ENCODE peak calls at places on chromosomes 3 and 15, in seven cellular contexts. One of them, this sample, is unnamed.

GRCh38 chr3:49566312-49566711 is 12.0 kb downstream of the BSN start:
- DNase-seq in activated CD8-positive, alpha-beta memory T cell treated with anti-CD3 and anti-CD28 coated beads for 48 hours: no peak
- DNase-seq in fibroblast of the conjunctiva: no peak
- DNase-seq in activated T-helper 1 cell treated with Interleukin-2 at 50 U/mL for 16 hours: no peak
- DNase-seq in dermis microvascular lymphatic vessel endothelial cell: no peak
- DNase-seq in T-cell: no peak
- DNase-seq in aorta: no peak
- DNase-seq in this sample: no peak

GRCh38 chr15:74400915-74401757 is 32.6 kb downstream of the SEMA7A start:
- DNase-seq in T-cell: no peak
- DNase-seq in aorta: no peak
- DNase-seq in activated CD8-positive, alpha-beta memory T cell treated with anti-CD3 and anti-CD28 coated beads for 48 hours: no peak
- DNase-seq in dermis microvascular lymphatic vessel endothelial cell: no peak
- DNase-seq in fibroblast of the conjunctiva: no peak
- DNase-seq in activated T-helper 1 cell treated with Interleukin-2 at 50 U/mL for 16 hours: no peak
- DNase-seq in this sample: peak

GRCh38 chr15:90419202-90419601 is 31.2 kb downstream of the IQGAP1 start:
- DNase-seq in aorta: no peak
- DNase-seq in fibroblast of the conjunctiva: no peak
- DNase-seq in dermis microvascular lymphatic vessel endothelial cell: no peak
- DNase-seq in T-cell: no peak
- DNase-seq in activated CD8-positive, alpha-beta memory T cell treated with anti-CD3 and anti-CD28 coated beads for 48 hours: no peak
- DNase-seq in activated T-helper 1 cell treated with Interleukin-2 at 50 U/mL for 16 hours: no peak
- DNase-seq in this sample: no peak

GRCh38 chr3:65245133-65246076 is 557.6 kb upstream of the ADAMTS9 start:
- DNase-seq in dermis microvascular lymphatic vessel endothelial cell: peak
- DNase-seq in activated CD8-positive, alpha-beta memory T cell treated with anti-CD3 and anti-CD28 coated beads for 48 hours: no peak
- DNase-seq in T-cell: no peak
- DNase-seq in fibroblast of the conjunctiva: no peak
- DNase-seq in activated T-helper 1 cell treated with Interleukin-2 at 50 U/mL for 16 hours: no peak
- DNase-seq in aorta: no peak
- DNase-seq in this sample: no peak

GRCh38 chr3:61562810-61563613 is 1.6 kb downstream of the PTPRG start:
- DNase-seq in dermis microvascular lymphatic vessel endothelial cell: no peak
- DNase-seq in aorta: peak
- DNase-seq in activated CD8-positive, alpha-beta memory T cell treated with anti-CD3 and anti-CD28 coated beads for 48 hours: no peak
- DNase-seq in activated T-helper 1 cell treated with Interleukin-2 at 50 U/mL for 16 hours: no peak
- DNase-seq in fibroblast of the conjunctiva: no peak
- DNase-seq in T-cell: no peak
- DNase-seq in this sample: no peak

GRCh38 chr3:145898487-145898886 is 262.5 kb downstream of the PLOD2 start:
- DNase-seq in activated CD8-positive, alpha-beta memory T cell treated with anti-CD3 and anti-CD28 coated beads for 48 hours: no peak
- DNase-seq in dermis microvascular lymphatic vessel endothelial cell: no peak
- DNase-seq in T-cell: no peak
- DNase-seq in aorta: no peak
- DNase-seq in fibroblast of the conjunctiva: no peak
- DNase-seq in activated T-helper 1 cell treated with Interleukin-2 at 50 U/mL for 16 hours: no peak
- DNase-seq in this sample: no peak

GRCh38 chr15:43189296-43189695 is 4.1 kb downstream of the CCNDBP1 start:
- DNase-seq in fibroblast of the conjunctiva: no peak
- DNase-seq in activated T-helper 1 cell treated with Interleukin-2 at 50 U/mL for 16 hours: no peak
- DNase-seq in aorta: no peak
- DNase-seq in dermis microvascular lymphatic vessel endothelial cell: no peak
- DNase-seq in T-cell: no peak
- DNase-seq in activated CD8-positive, alpha-beta memory T cell treated with anti-CD3 and anti-CD28 coated beads for 48 hours: no peak
- DNase-seq in this sample: no peak

GRCh38 chr3:112012205-112012604 is 13.5 kb downstream of the TAGLN3 start:
- DNase-seq in T-cell: no peak
- DNase-seq in activated T-helper 1 cell treated with Interleukin-2 at 50 U/mL for 16 hours: no peak
- DNase-seq in activated CD8-positive, alpha-beta memory T cell treated with anti-CD3 and anti-CD28 coated beads for 48 hours: no peak
- DNase-seq in dermis microvascular lymphatic vessel endothelial cell: no peak
- DNase-seq in aorta: no peak
- DNase-seq in fibroblast of the conjunctiva: no peak
- DNase-seq in this sample: no peak

GRCh38 chr15:37017031-37017625 is 83.2 kb downstream of the MEIS2 start:
- DNase-seq in dermis microvascular lymphatic vessel endothelial cell: no peak
- DNase-seq in activated CD8-positive, alpha-beta memory T cell treated with anti-CD3 and anti-CD28 coated beads for 48 hours: no peak
- DNase-seq in activated T-helper 1 cell treated with Interleukin-2 at 50 U/mL for 16 hours: no peak
- DNase-seq in fibroblast of the conjunctiva: no peak
- DNase-seq in T-cell: no peak
- DNase-seq in aorta: no peak
- DNase-seq in this sample: no peak

GRCh38 chr3:169966951-169967915 is 626 bp downstream of the SEC62 start:
- DNase-seq in activated T-helper 1 cell treated with Interleukin-2 at 50 U/mL for 16 hours: no peak
- DNase-seq in activated CD8-positive, alpha-beta memory T cell treated with anti-CD3 and anti-CD28 coated beads for 48 hours: no peak
- DNase-seq in T-cell: no peak
- DNase-seq in aorta: peak
- DNase-seq in dermis microvascular lymphatic vessel endothelial cell: peak
- DNase-seq in fibroblast of the conjunctiva: peak
- DNase-seq in this sample: peak

GRCh38 chr3:167843483-167843882 is 108.0 kb downstream of the SERPINI1 start:
- DNase-seq in T-cell: no peak
- DNase-seq in dermis microvascular lymphatic vessel endothelial cell: no peak
- DNase-seq in activated T-helper 1 cell treated with Interleukin-2 at 50 U/mL for 16 hours: no peak
- DNase-seq in activated CD8-positive, alpha-beta memory T cell treated with anti-CD3 and anti-CD28 coated beads for 48 hours: no peak
- DNase-seq in fibroblast of the conjunctiva: no peak
- DNase-seq in aorta: no peak
- DNase-seq in this sample: no peak

GRCh38 chr15:64982472-64982871 is 7.2 kb downstream of the SPG21 start:
- DNase-seq in T-cell: no peak
- DNase-seq in activated T-helper 1 cell treated with Interleukin-2 at 50 U/mL for 16 hours: no peak
- DNase-seq in dermis microvascular lymphatic vessel endothelial cell: no peak
- DNase-seq in activated CD8-positive, alpha-beta memory T cell treated with anti-CD3 and anti-CD28 coated beads for 48 hours: no peak
- DNase-seq in fibroblast of the conjunctiva: peak
- DNase-seq in aorta: no peak
- DNase-seq in this sample: no peak

GRCh38 chr3:14523792-14524191 is 16.4 kb downstream of the GRIP2 start:
- DNase-seq in activated CD8-positive, alpha-beta memory T cell treated with anti-CD3 and anti-CD28 coated beads for 48 hours: no peak
- DNase-seq in aorta: no peak
- DNase-seq in fibroblast of the conjunctiva: peak
- DNase-seq in activated T-helper 1 cell treated with Interleukin-2 at 50 U/mL for 16 hours: no peak
- DNase-seq in dermis microvascular lymphatic vessel endothelial cell: no peak
- DNase-seq in T-cell: no peak
- DNase-seq in this sample: no peak

GRCh38 chr3:43190682-43191081 is 84.8 kb upstream of the POMGNT2 start:
- DNase-seq in activated T-helper 1 cell treated with Interleukin-2 at 50 U/mL for 16 hours: no peak
- DNase-seq in fibroblast of the conjunctiva: no peak
- DNase-seq in dermis microvascular lymphatic vessel endothelial cell: peak
- DNase-seq in activated CD8-positive, alpha-beta memory T cell treated with anti-CD3 and anti-CD28 coated beads for 48 hours: no peak
- DNase-seq in T-cell: no peak
- DNase-seq in aorta: no peak
- DNase-seq in this sample: no peak

GRCh38 chr3:186121968-186122367 is 13.1 kb upstream of the ETV5 start:
- DNase-seq in dermis microvascular lymphatic vessel endothelial cell: no peak
- DNase-seq in activated T-helper 1 cell treated with Interleukin-2 at 50 U/mL for 16 hours: no peak
- DNase-seq in T-cell: no peak
- DNase-seq in aorta: no peak
- DNase-seq in activated CD8-positive, alpha-beta memory T cell treated with anti-CD3 and anti-CD28 coated beads for 48 hours: no peak
- DNase-seq in fibroblast of the conjunctiva: no peak
- DNase-seq in this sample: no peak

GRCh38 chr15:62889141-62889661 is 153.3 kb upstream of the TPM1 start:
- DNase-seq in aorta: no peak
- DNase-seq in fibroblast of the conjunctiva: no peak
- DNase-seq in activated CD8-positive, alpha-beta memory T cell treated with anti-CD3 and anti-CD28 coated beads for 48 hours: no peak
- DNase-seq in activated T-helper 1 cell treated with Interleukin-2 at 50 U/mL for 16 hours: no peak
- DNase-seq in T-cell: no peak
- DNase-seq in dermis microvascular lymphatic vessel endothelial cell: no peak
- DNase-seq in this sample: no peak

GRCh38 chr3:46112296-46112695 is 85.0 kb upstream of the XCR1 start:
- DNase-seq in aorta: no peak
- DNase-seq in T-cell: no peak
- DNase-seq in dermis microvascular lymphatic vessel endothelial cell: no peak
- DNase-seq in activated CD8-positive, alpha-beta memory T cell treated with anti-CD3 and anti-CD28 coated beads for 48 hours: no peak
- DNase-seq in fibroblast of the conjunctiva: no peak
- DNase-seq in activated T-helper 1 cell treated with Interleukin-2 at 50 U/mL for 16 hours: no peak
- DNase-seq in this sample: no peak

GRCh38 chr15:92681141-92681622 is 25.6 kb upstream of the FAM174B start:
- DNase-seq in fibroblast of the conjunctiva: peak
- DNase-seq in activated CD8-positive, alpha-beta memory T cell treated with anti-CD3 and anti-CD28 coated beads for 48 hours: no peak
- DNase-seq in dermis microvascular lymphatic vessel endothelial cell: peak
- DNase-seq in activated T-helper 1 cell treated with Interleukin-2 at 50 U/mL for 16 hours: no peak
- DNase-seq in aorta: no peak
- DNase-seq in T-cell: no peak
- DNase-seq in this sample: no peak

GRCh38 chr3:49471856-49472495 is 1.9 kb downstream of the DAG1 start:
- DNase-seq in T-cell: no peak
- DNase-seq in activated T-helper 1 cell treated with Interleukin-2 at 50 U/mL for 16 hours: no peak
- DNase-seq in dermis microvascular lymphatic vessel endothelial cell: no peak
- DNase-seq in fibroblast of the conjunctiva: no peak
- DNase-seq in aorta: no peak
- DNase-seq in activated CD8-positive, alpha-beta memory T cell treated with anti-CD3 and anti-CD28 coated beads for 48 hours: no peak
- DNase-seq in this sample: no peak

GRCh38 chr15:78923480-78924360 is 21.1 kb downstream of the CTSH start:
- DNase-seq in fibroblast of the conjunctiva: no peak
- DNase-seq in T-cell: no peak
- DNase-seq in aorta: no peak
- DNase-seq in activated CD8-positive, alpha-beta memory T cell treated with anti-CD3 and anti-CD28 coated beads for 48 hours: no peak
- DNase-seq in dermis microvascular lymphatic vessel endothelial cell: no peak
- DNase-seq in activated T-helper 1 cell treated with Interleukin-2 at 50 U/mL for 16 hours: no peak
- DNase-seq in this sample: no peak

GRCh38 chr15:31446546-31446945 is 119.9 kb downstream of the KLF13 start:
- DNase-seq in T-cell: no peak
- DNase-seq in aorta: no peak
- DNase-seq in dermis microvascular lymphatic vessel endothelial cell: no peak
- DNase-seq in activated CD8-positive, alpha-beta memory T cell treated with anti-CD3 and anti-CD28 coated beads for 48 hours: no peak
- DNase-seq in activated T-helper 1 cell treated with Interleukin-2 at 50 U/mL for 16 hours: no peak
- DNase-seq in fibroblast of the conjunctiva: no peak
- DNase-seq in this sample: no peak

GRCh38 chr15:66498501-66499386 is 1.2 kb upstream of the SNAPC5 start:
- DNase-seq in dermis microvascular lymphatic vessel endothelial cell: peak
- DNase-seq in aorta: no peak
- DNase-seq in activated CD8-positive, alpha-beta memory T cell treated with anti-CD3 and anti-CD28 coated beads for 48 hours: no peak
- DNase-seq in fibroblast of the conjunctiva: no peak
- DNase-seq in T-cell: no peak
- DNase-seq in activated T-helper 1 cell treated with Interleukin-2 at 50 U/mL for 16 hours: no peak
- DNase-seq in this sample: no peak

GRCh38 chr3:133293397-133294107 is 106.3 kb upstream of the BFSP2 start:
- DNase-seq in activated T-helper 1 cell treated with Interleukin-2 at 50 U/mL for 16 hours: no peak
- DNase-seq in fibroblast of the conjunctiva: no peak
- DNase-seq in aorta: no peak
- DNase-seq in dermis microvascular lymphatic vessel endothelial cell: no peak
- DNase-seq in activated CD8-positive, alpha-beta memory T cell treated with anti-CD3 and anti-CD28 coated beads for 48 hours: no peak
- DNase-seq in T-cell: no peak
- DNase-seq in this sample: no peak

GRCh38 chr15:99729920-99730319 is 3.3 kb downstream of the LYSMD4 start:
- DNase-seq in activated T-helper 1 cell treated with Interleukin-2 at 50 U/mL for 16 hours: no peak
- DNase-seq in aorta: no peak
- DNase-seq in dermis microvascular lymphatic vessel endothelial cell: peak
- DNase-seq in T-cell: no peak
- DNase-seq in fibroblast of the conjunctiva: peak
- DNase-seq in activated CD8-positive, alpha-beta memory T cell treated with anti-CD3 and anti-CD28 coated beads for 48 hours: no peak
- DNase-seq in this sample: no peak

GRCh38 chr3:189685854-189686253 is 54.7 kb downstream of the TP63 start:
- DNase-seq in fibroblast of the conjunctiva: peak
- DNase-seq in activated CD8-positive, alpha-beta memory T cell treated with anti-CD3 and anti-CD28 coated beads for 48 hours: no peak
- DNase-seq in activated T-helper 1 cell treated with Interleukin-2 at 50 U/mL for 16 hours: no peak
- DNase-seq in T-cell: no peak
- DNase-seq in dermis microvascular lymphatic vessel endothelial cell: no peak
- DNase-seq in aorta: no peak
- DNase-seq in this sample: no peak

GRCh38 chr3:185797108-185797881 is 27.5 kb downstream of the IGF2BP2 start:
- DNase-seq in activated T-helper 1 cell treated with Interleukin-2 at 50 U/mL for 16 hours: no peak
- DNase-seq in aorta: no peak
- DNase-seq in fibroblast of the conjunctiva: no peak
- DNase-seq in dermis microvascular lymphatic vessel endothelial cell: no peak
- DNase-seq in T-cell: no peak
- DNase-seq in activated CD8-positive, alpha-beta memory T cell treated with anti-CD3 and anti-CD28 coated beads for 48 hours: no peak
- DNase-seq in this sample: no peak

GRCh38 chr15:101043911-101044624 is 124.9 kb downstream of the LRRK1 start:
- DNase-seq in T-cell: no peak
- DNase-seq in fibroblast of the conjunctiva: no peak
- DNase-seq in activated CD8-positive, alpha-beta memory T cell treated with anti-CD3 and anti-CD28 coated beads for 48 hours: no peak
- DNase-seq in dermis microvascular lymphatic vessel endothelial cell: no peak
- DNase-seq in activated T-helper 1 cell treated with Interleukin-2 at 50 U/mL for 16 hours: no peak
- DNase-seq in aorta: no peak
- DNase-seq in this sample: no peak

GRCh38 chr15:92624401-92624991 is 31.1 kb downstream of the FAM174B start:
- DNase-seq in fibroblast of the conjunctiva: peak
- DNase-seq in T-cell: no peak
- DNase-seq in activated T-helper 1 cell treated with Interleukin-2 at 50 U/mL for 16 hours: no peak
- DNase-seq in activated CD8-positive, alpha-beta memory T cell treated with anti-CD3 and anti-CD28 coated beads for 48 hours: no peak
- DNase-seq in aorta: no peak
- DNase-seq in dermis microvascular lymphatic vessel endothelial cell: no peak
- DNase-seq in this sample: no peak

GRCh38 chr15:80727196-80727595 is 32.1 kb downstream of the ABHD17C start:
- DNase-seq in activated CD8-positive, alpha-beta memory T cell treated with anti-CD3 and anti-CD28 coated beads for 48 hours: no peak
- DNase-seq in fibroblast of the conjunctiva: no peak
- DNase-seq in dermis microvascular lymphatic vessel endothelial cell: no peak
- DNase-seq in activated T-helper 1 cell treated with Interleukin-2 at 50 U/mL for 16 hours: no peak
- DNase-seq in T-cell: no peak
- DNase-seq in aorta: no peak
- DNase-seq in this sample: no peak

GRCh38 chr15:39358441-39359041 is 222.3 kb upstream of the THBS1 start:
- DNase-seq in activated CD8-positive, alpha-beta memory T cell treated with anti-CD3 and anti-CD28 coated beads for 48 hours: no peak
- DNase-seq in activated T-helper 1 cell treated with Interleukin-2 at 50 U/mL for 16 hours: no peak
- DNase-seq in T-cell: no peak
- DNase-seq in fibroblast of the conjunctiva: no peak
- DNase-seq in dermis microvascular lymphatic vessel endothelial cell: no peak
- DNase-seq in aorta: peak
- DNase-seq in this sample: no peak

This sample was measured in stimulated activated effector memory CD8-positive, alpha-beta T cell treated with anti-CD3 and anti-CD28 coated beads, Interleukin-12 subunit alpha, Interleukin-12 subunit beta, amount 100 ng/mL, for 72 hours.